ENCODE peak calls at places on chromosomes 11 and 22, in nine cellular contexts. H is RKO; X is NCI-H1417; V is GM23248; G is AG09319; J is activated CD8-positive, alpha-beta memory T cell treated with anti-CD3 and anti-CD28 coated beads, Interleukin-2, amount 50 U/mL, for 48 hours; Q is T-helper 1 cell; P is erythroblast; O is thoracic aorta. L is an unnamed sample.

GRCh38 chr22:31577711-31578110 is 81.4 kb downstream of the SFI1 start:
- DNase-seq in X (no peak), J (no peak), V (no peak), O (no peak), H (no peak), Q (no peak), P (no peak), G (no peak), L (no peak)

GRCh38 chr22:49930596-49931412 is 12.4 kb downstream of the CRELD2 start:
- DNase-seq in V (peak), J (peak), O (peak), X (no peak), Q (peak), H (peak), P (peak), G (no peak), L (peak)

GRCh38 chr11:61342207-61342803 is 9.3 kb downstream of the TKFC start:
- DNase-seq in X (no peak), V (no peak), J (no peak), G (no peak), P (no peak), Q (no peak), O (no peak), H (no peak), L (no peak)

GRCh38 chr11:61345170-61345610 is 12.2 kb downstream of the TKFC start:
- DNase-seq in V (no peak), P (no peak), O (no peak), H (no peak), J (no peak), G (no peak), X (no peak), Q (no peak), L (no peak)

GRCh38 chr11:13535819-13536218 is 40.0 kb upstream of the PTH start:
- DNase-seq in O (no peak), V (peak), J (no peak), G (no peak), Q (no peak), P (peak), X (no peak), H (peak), L (no peak)

GRCh38 chr11:1855886-1856265 is 3.0 kb downstream of the LSP1 start:
- DNase-seq in V (no peak), P (no peak), X (no peak), O (no peak), G (no peak), Q (no peak), J (no peak), H (no peak), L (no peak)

GRCh38 chr22:46626911-46627805 is 7.0 kb downstream of the GRAMD4 start:
- DNase-seq in V (no peak), X (no peak), J (no peak), O (no peak), P (no peak), H (no peak), G (no peak), Q (no peak), L (no peak)

GRCh38 chr11:34915136-34916013 is 804 bp downstream of the APIP start:
- DNase-seq in Q (no peak), P (no peak), O (no peak), J (no peak), G (no peak), V (peak), X (peak), H (peak), L (peak)

GRCh38 chr11:113448311-113448666 is 26.9 kb downstream of the DRD2 start:
- DNase-seq in G (no peak), P (no peak), O (no peak), H (no peak), Q (no peak), V (peak), J (no peak), X (peak), L (no peak)

GRCh38 chr22:30332994-30333706 is 6.4 kb upstream of the TBC1D10A start:
- DNase-seq in V (no peak), X (no peak), O (no peak), P (no peak), H (no peak), J (no peak), Q (no peak), G (no peak), L (no peak)

GRCh38 chr11:17603056-17603825 is 56.2 kb downstream of the OTOG start:
- DNase-seq in X (no peak), G (no peak), O (no peak), J (no peak), P (no peak), Q (no peak), V (no peak), H (no peak), L (no peak)

GRCh38 chr11:62450543-62451242 is 31.9 kb downstream of the SCGB1A1 start:
- DNase-seq in H (no peak), P (no peak), X (no peak), Q (no peak), V (no peak), O (no peak), J (no peak), G (no peak), L (no peak)

GRCh38 chr11:14537134-14537599 is 17.0 kb upstream of the PSMA1 start:
- DNase-seq in H (peak), O (no peak), X (peak), P (peak), Q (peak), G (no peak), J (no peak), V (peak), L (peak)

GRCh38 chr11:122714021-122714420 is 58.5 kb downstream of the UBASH3B start:
- DNase-seq in J (no peak), Q (no peak), X (no peak), H (no peak), G (no peak), O (no peak), P (no peak), V (no peak), L (no peak)

GRCh38 chr11:61358566-61358965 is 3.1 kb downstream of the CYB561A3 start:
- DNase-seq in J (no peak), Q (no peak), O (no peak), H (no peak), G (no peak), X (no peak), P (no peak), V (no peak), L (no peak)

GRCh38 chr11:79263001-79263400 is 177.8 kb downstream of the TENM4 start:
- DNase-seq in X (no peak), G (no peak), Q (no peak), P (no peak), J (no peak), V (no peak), O (no peak), H (no peak), L (no peak)

GRCh38 chr11:70155386-70155785 is 47.7 kb upstream of the FADD start:
- DNase-seq in J (no peak), Q (no peak), H (no peak), X (no peak), P (no peak), V (no peak), O (no peak), G (no peak), L (no peak)

GRCh38 chr22:49153921-49154320 is 673.8 kb downstream of the BRD1 start:
- DNase-seq in H (no peak), V (no peak), O (no peak), J (peak), X (no peak), Q (no peak), P (no peak), G (no peak), L (no peak)

GRCh38 chr11:45485070-45485716 is 180.2 kb downstream of the CHST1 start:
- DNase-seq in V (no peak), X (no peak), P (no peak), Q (no peak), O (no peak), J (no peak), H (peak), G (no peak), L (no peak)

GRCh38 chr11:72678524-72678923 is 4.3 kb upstream of the PDE2A start:
- DNase-seq in O (no peak), X (no peak), H (no peak), G (no peak), V (no peak), Q (no peak), P (no peak), J (no peak), L (no peak)

GRCh38 chr22:23495614-23496444 is 84.3 kb downstream of the IGLL1 start:
- DNase-seq in J (no peak), Q (no peak), V (no peak), O (no peak), G (no peak), H (no peak), X (no peak), P (no peak), L (no peak)

GRCh38 chr11:68946416-68947090 is 34.2 kb downstream of the MRGPRD start:
- DNase-seq in X (no peak), G (peak), O (no peak), P (no peak), H (no peak), Q (no peak), J (no peak), V (peak), L (peak)

GRCh38 chr11:2268911-2269600 is 1.3 kb downstream of the ASCL2 start:
- DNase-seq in J (peak), X (no peak), Q (peak), H (peak), V (peak), P (peak), G (no peak), O (no peak), L (no peak)